ENCODE peak calls at places on chromosomes 3 and 15, in four cellular contexts. G is stimulated activated naive CD4-positive, alpha-beta T cell; K is pons; B is brain microvascular endothelial cell. D is an unnamed sample.

GRCh38 chr3:119580148-119580760 is 962 bp downstream of the ADPRH start:
- DNase-seq in G (no peak), K (peak), B (peak), D (no peak)

GRCh38 chr15:47661661-47662180 is 55.6 kb upstream of the SEMA6D start:
- DNase-seq in G (no peak), K (no peak), B (no peak), D (no peak)

GRCh38 chr15:91946075-91946474 is 92.6 kb downstream of the SLCO3A1 start:
- DNase-seq in B (no peak), G (no peak), K (no peak), D (no peak)

GRCh38 chr3:64748244-64748894 is 60.6 kb upstream of the ADAMTS9 start:
- DNase-seq in B (no peak), K (no peak), G (no peak), D (no peak)

GRCh38 chr3:63128380-63128779 is 149.7 kb upstream of the SYNPR start:
- DNase-seq in G (no peak), B (no peak), K (no peak), D (no peak)

GRCh38 chr3:178203650-178204049 is 332.6 kb upstream of the KCNMB2 start:
- DNase-seq in K (no peak), G (no peak), B (no peak), D (no peak)

GRCh38 chr3:32577621-32578556 is 7.2 kb upstream of the DYNC1LI1 start:
- DNase-seq in B (no peak), K (peak), G (no peak), D (no peak)

GRCh38 chr3:33790091-33790490 is 8.3 kb upstream of the PDCD6IP start:
- DNase-seq in B (no peak), G (no peak), K (no peak), D (no peak)

GRCh38 chr3:99394831-99395733 is 243.3 kb upstream of the COL8A1 start:
- DNase-seq in G (no peak), K (no peak), B (peak), D (no peak)

GRCh38 chr3:107241217-107241616 is 136.0 kb upstream of the CCDC54 start:
- DNase-seq in K (peak), B (no peak), G (no peak), D (no peak)

GRCh38 chr3:28606283-28606682 is 257.7 kb upstream of the AZI2 start:
- DNase-seq in G (no peak), K (no peak), B (no peak), D (no peak)

GRCh38 chr3:95797081-95797480 is 1017.3 kb upstream of the EPHA6 start:
- DNase-seq in G (no peak), B (no peak), K (no peak), D (no peak)

GRCh38 chr3:195124378-195124985 is 146.5 kb downstream of the XXYLT1 start:
- DNase-seq in B (no peak), G (no peak), K (no peak), D (no peak)

GRCh38 chr3:73353661-73354217 is 271.0 kb downstream of the PDZRN3 start:
- DNase-seq in G (no peak), B (no peak), K (no peak), D (no peak)

GRCh38 chr3:117184574-117184973 is 475.0 kb downstream of the TUSC7 start:
- DNase-seq in G (no peak), K (no peak), B (peak), D (no peak)

GRCh38 chr3:195131149-195131548 is 139.8 kb downstream of the XXYLT1 start:
- DNase-seq in B (no peak), G (no peak), K (no peak), D (no peak)

GRCh38 chr3:120567370-120568197 is 28.6 kb upstream of the NDUFB4 start:
- DNase-seq in G (no peak), B (peak), K (peak), D (no peak)

GRCh38 chr3:140050977-140051957 is 116.3 kb downstream of the CLSTN2 start:
- DNase-seq in B (no peak), K (peak), G (no peak), D (no peak)

GRCh38 chr15:63110428-63111026 is 11.1 kb upstream of the LACTB start:
- DNase-seq in G (no peak), K (no peak), B (no peak), D (no peak)

GRCh38 chr3:111072016-111072891 is 638 bp downstream of the NECTIN3 start:
- DNase-seq in G (no peak), B (peak), K (no peak), D (no peak)

GRCh38 chr3:178771511-178771910 is 235.3 kb downstream of the KCNMB2 start:
- DNase-seq in G (no peak), K (no peak), B (no peak), D (no peak)

GRCh38 chr3:69012836-69013255 is 638 bp downstream of the EOGT start:
- DNase-seq in G (no peak), B (peak), K (no peak), D (no peak)

GRCh38 chr15:31251165-31251564 is 75.5 kb upstream of the KLF13 start:
- DNase-seq in K (no peak), G (no peak), B (no peak), D (no peak)

GRCh38 chr3:129485681-129486056 is 42.8 kb upstream of the RHO start:
- DNase-seq in B (peak), G (no peak), K (peak), D (no peak)

GRCh38 chr3:55341502-55342031 is 145.5 kb downstream of the WNT5A start:
- DNase-seq in B (peak), K (no peak), G (no peak), D (no peak)

GRCh38 chr15:71549697-71550096 is 260.7 kb upstream of the NR2E3 start:
- DNase-seq in B (no peak), K (no peak), G (no peak), D (no peak)

GRCh38 chr3:127820221-127820870 is 2.0 kb downstream of the MGLL start:
- DNase-seq in B (no peak), K (no peak), G (no peak), D (no peak)

GRCh38 chr3:57065588-57065987 is 5.1 kb downstream of the SPATA12 start:
- DNase-seq in G (no peak), B (peak), K (no peak), D (no peak)

GRCh38 chr3:2099028-2099671 is 484 bp downstream of the CNTN4 start:
- DNase-seq in G (no peak), K (no peak), B (no peak), D (no peak)

GRCh38 chr15:73305331-73306211 is 63.2 kb downstream of the HCN4 start:
- DNase-seq in K (peak), B (peak), G (no peak), D (no peak)

GRCh38 chr15:74614744-74615312 is 808 bp upstream of the CLK3 start:
- DNase-seq in K (peak), B (peak), G (peak), D (peak)

GRCh38 chr3:111667621-111668239 is 72.6 kb upstream of the ZBED2 start:
- DNase-seq in G (peak), K (peak), B (peak), D (peak)

GRCh38 chr3:78754066-78754743 is 1013.6 kb downstream of the ROBO1 start:
- DNase-seq in B (peak), G (no peak), K (peak), D (no peak)

GRCh38 chr3:63896332-63897034 is 15.7 kb downstream of the SCAANT1 start:
- DNase-seq in K (no peak), B (no peak), G (no peak), D (no peak)

GRCh38 chr15:33215941-33216872 is 21.7 kb upstream of the FMN1 start:
- DNase-seq in G (no peak), B (peak), K (peak), D (peak)

GRCh38 chr15:84937144-84937543 is 44.5 kb upstream of the PDE8A start:
- DNase-seq in B (no peak), G (no peak), K (no peak), D (no peak)

GRCh38 chr15:74319596-74320357 is 47.7 kb downstream of the CYP11A1 start:
- DNase-seq in K (no peak), G (no peak), B (no peak), D (no peak)